ENCODE peak calls at places on chromosomes 2 and 18, in seven cellular contexts. C is HCT116, F is H1, X is K562, I is HepG2, Y is SK-N-SH, N is GM12878. H is an unnamed sample.

GRCh38 chr2:142954488-142954887 is 77.0 kb downstream of the KYNU start:
- DNase-seq in C (no peak), F (no peak), X (no peak), I (no peak), Y (no peak), N (no peak), H (no peak)

GRCh38 chr2:82027901-82028570 is 1723.5 kb upstream of the LRRTM1 start:
- DNase-seq in C (no peak), F (no peak), X (no peak), I (no peak), Y (no peak), N (no peak), H (no peak)

GRCh38 chr2:190663839-190664238 is 15.0 kb downstream of the NAB1 start:
- DNase-seq in C (no peak), F (no peak), X (no peak), I (no peak), Y (no peak), N (no peak), H (no peak)

GRCh38 chr2:47173986-47174730 is 19.1 kb upstream of the STPG4 start:
- DNase-seq in C (no peak), F (no peak), X (no peak), I (no peak), Y (no peak), N (no peak), H (no peak)

GRCh38 chr2:67476808-67477790 is 80.0 kb downstream of the ETAA1 start:
- DNase-seq in C (peak; percentile 12), F (no peak), X (peak; percentile 11), I (peak; percentile 32), Y (peak; percentile 33), N (no peak), H (peak; percentile 54)

GRCh38 chr2:24793752-24794477 is 690 bp downstream of the CENPO start:
- DNase-seq in C (no peak), F (no peak), X (no peak), I (peak; percentile 39), Y (no peak), N (no peak), H (no peak)

GRCh38 chr18:3605562-3606443 is 155.8 kb downstream of the TGIF1 start:
- DNase-seq in C (no peak), F (no peak), X (peak; percentile 29), I (no peak), Y (no peak), N (no peak), H (no peak)

GRCh38 chr2:160044728-160045127 is 17.7 kb downstream of the PLA2R1 start:
- DNase-seq in C (no peak), F (no peak), X (no peak), I (no peak), Y (no peak), N (no peak), H (no peak)

DNA sequence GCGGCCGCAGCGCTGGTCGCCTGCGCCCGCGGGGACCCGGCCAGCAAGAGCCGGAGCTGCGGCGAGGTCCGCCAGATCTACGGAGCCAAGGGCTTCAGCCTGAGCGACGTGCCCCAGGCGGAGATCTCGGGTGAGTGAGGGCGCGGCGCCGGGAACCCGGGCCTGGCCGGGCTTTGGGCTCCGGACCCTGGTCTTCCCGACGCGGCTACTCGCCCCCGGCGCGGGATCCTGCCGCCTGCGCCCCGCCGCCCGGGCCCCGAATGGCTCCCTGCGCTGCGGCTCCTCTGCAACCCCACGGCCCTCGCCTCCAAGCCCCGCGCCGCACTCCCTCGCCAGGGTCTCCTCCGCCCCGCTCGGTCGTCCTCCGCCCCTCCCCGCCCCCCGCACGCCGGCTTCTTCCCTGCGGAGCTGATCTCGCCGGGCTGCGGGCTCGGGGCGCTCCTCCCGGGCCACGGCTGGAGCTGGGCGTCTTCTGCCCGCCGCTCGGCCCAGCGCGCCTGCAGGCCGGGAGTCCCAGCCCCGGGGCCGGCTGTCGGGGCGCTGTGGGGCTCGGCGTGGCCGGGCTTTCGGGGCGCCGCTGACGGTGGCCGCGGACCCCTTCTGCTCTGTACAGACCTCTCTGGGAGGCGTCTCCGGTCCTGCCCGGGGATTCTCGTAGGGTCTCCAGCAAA is 627 bp downstream of the GPC1 start:
- DNase-seq in C (no peak), F (no peak), X (no peak), I (no peak), Y (peak; percentile 78), N (no peak), H (no peak)
- TF ChIP-seq JUND in C (no peak), F (no peak), X (no peak), I (no peak), Y (no peak), N (no peak), H (no peak)

GRCh38 chr2:98606431-98606830 is 1.9 kb downstream of the COA5 start:
- DNase-seq in C (no peak), F (no peak), X (no peak), I (no peak), Y (no peak), N (no peak), H (no peak)
- TF ChIP-seq JUND in C (no peak), F (no peak), X (no peak), I (no peak), Y (no peak), N (no peak), H (no peak)

DNA sequence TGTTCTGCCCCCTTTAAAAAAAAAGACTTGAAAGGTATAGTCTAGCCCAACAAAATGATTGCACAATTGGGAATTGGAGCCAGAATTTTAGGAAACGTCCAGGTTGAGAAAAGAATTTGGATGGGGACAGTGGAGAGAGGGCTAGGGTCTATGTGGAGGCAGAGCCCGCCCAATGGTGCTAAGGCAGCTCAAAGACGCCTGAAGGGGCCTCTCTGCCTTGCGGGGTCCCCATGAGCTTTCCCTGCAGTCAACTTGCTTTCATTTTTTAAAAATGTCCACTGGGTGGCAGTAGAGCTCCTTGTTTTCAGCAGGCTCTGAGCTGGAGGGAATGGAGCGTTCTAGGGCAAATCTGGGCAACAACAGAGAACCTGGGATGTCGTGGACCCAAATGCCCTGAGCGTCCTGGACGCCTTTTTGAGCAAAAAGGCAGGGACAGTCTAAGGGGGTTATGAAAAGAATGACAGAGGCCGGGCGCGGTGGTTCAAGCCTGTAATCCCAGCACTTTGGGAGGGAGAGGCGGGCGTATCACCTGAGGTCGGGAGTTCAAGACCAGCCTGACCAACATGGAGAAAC is 40.2 kb upstream of the ITM2C start:
- DNase-seq in C (peak; percentile 77), F (peak; percentile 60), X (peak; percentile 58), I (peak; percentile 87), Y (peak; percentile 83), N (peak; percentile 45), H (peak; percentile 35)
- TF ChIP-seq JUND in C (no peak), F (no peak), X (no peak), I (no peak), Y (no peak), N (no peak), H (no peak)

DNA sequence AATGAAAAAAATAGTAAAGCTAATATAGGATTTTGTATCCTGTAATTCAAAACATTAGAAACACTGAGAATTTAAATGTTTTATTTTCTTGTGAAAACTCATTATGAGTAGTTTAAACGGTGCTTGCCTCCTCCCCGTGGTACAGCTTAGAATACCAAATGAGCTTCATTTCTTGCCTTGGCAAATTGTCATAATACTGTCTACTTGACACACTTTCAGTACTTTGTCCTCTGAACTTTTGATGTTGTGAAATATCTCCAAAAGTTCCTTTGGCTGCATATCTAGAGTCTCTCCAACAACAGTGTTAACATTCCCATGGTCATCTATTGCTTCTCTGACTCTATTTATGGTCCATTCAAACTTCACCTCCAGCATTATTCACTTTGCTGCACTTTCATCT is 61.9 kb upstream of the EPB41L5 start:
- DNase-seq in C (no peak), F (no peak), X (no peak), I (peak; percentile 37), Y (no peak), N (no peak), H (no peak)
- TF ChIP-seq JUND in C (no peak), F (no peak), X (no peak), I (no peak), Y (no peak), N (no peak), H (no peak)

DNA sequence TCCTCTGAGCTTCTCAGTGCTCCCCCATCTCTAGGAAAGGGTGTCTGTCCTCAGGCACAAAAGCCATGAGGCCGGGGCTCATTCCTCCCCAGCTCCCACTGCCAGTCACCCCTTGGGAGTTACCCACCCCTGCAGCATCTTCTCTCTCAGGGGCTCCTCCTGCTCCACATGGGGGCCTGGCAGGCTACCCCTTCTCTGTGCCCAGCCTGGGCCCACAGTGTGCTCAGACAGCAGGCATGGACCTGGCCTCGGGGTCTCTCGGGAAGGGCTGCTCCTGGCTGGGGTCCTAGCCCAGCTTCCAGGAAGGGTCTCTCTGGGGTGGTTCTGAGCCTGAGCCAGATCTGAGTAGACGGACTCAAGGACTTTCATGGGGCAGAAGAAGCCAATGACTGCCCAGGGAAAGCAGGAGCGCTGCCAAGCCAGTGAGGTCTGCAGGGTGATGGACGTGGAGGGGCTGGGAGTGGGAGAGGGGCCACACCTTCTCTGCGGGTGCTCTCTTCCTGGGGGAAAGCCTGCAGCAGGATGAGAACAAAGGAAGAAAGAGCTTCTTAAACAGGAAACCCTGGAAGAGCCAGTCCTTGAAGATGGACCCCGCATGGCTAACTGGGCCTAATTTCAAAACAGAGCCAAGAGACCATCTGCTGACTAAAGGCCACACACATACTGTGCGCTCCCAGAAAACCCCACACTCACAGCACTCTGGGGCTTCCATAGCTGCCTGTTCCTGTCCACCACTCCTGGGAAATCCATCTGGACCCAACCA is 137.7 kb upstream of the GPC1 start:
- DNase-seq in C (no peak), F (no peak), X (no peak), I (no peak), Y (peak; percentile 26), N (no peak), H (no peak)
- TF ChIP-seq JUND in C (no peak), F (no peak), X (no peak), I (no peak), Y (no peak), N (no peak), H (no peak)

GRCh38 chr2:221969087-221969829 is 329.5 kb downstream of the PAX3 start:
- DNase-seq in C (peak; percentile 13), F (no peak), X (no peak), I (peak; percentile 30), Y (peak; percentile 40), N (no peak), H (peak; percentile 51)
- TF ChIP-seq JUND in C (no peak), F (no peak), X (no peak), I (no peak), Y (no peak), N (no peak), H (no peak)

DNA sequence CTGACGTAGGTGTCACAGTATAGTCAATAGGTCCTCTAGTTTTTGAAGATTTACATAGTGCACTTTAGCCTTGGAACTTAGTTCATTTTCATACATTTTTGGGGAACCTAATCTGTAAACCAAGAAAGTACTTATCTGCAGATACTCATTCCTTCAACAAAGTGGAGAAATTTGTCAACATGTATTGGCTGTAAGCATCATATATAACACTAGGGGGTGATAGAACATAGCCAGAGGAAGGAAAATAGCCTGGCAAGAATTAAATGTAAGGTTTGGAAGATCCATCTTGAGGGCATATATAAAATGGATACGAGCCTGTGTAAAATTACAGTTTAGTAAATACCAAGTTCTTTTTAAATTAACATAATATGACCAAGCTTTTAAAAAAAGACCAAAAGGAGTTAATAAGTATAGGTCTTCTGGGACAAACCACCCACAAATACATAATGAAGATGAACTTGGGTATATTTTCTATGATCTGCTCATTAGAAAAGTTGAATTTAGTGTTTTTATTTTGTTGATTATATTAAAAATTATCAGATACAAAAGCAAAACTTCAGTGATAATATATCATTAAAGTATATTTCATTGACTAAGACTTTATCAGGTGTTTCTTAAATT is 18.2 kb downstream of the RPL37A start:
- DNase-seq in C (peak; percentile 35), F (no peak), X (peak; percentile 46), I (no peak), Y (peak; percentile 63), N (no peak), H (no peak)
- TF ChIP-seq JUND in C (no peak), F (no peak), X (no peak), I (no peak), Y (no peak), N (no peak), H (no peak)